ENCODE peak calls at places on chromosomes 13 and 19, in seven cellular contexts. T is activated naive CD4-positive, alpha-beta T cell treated with anti-CD3 and anti-CD28 coated beads for 36 hours; O is GOT3; Y is stimulated activated CD4-positive, alpha-beta T cell treated with anti-CD3 and anti-CD28 coated beads, Interleukin-2, amount 100 ng/mL, for 48 hours; D is SJSA1; N is omental fat pad; J is DND-41. C is an unnamed sample.

GRCh38 chr13:113836917-113837553 is 26.8 kb downstream of the GAS6 start:
- DNase-seq in T (peak; percentile 22), O (no peak), Y (no peak), D (peak; percentile 95), N (no peak), J (no peak), C (no peak)

GRCh38 chr13:98150836-98151489 is 8.1 kb downstream of the FARP1 start:
- DNase-seq in T (no peak), O (no peak), Y (no peak), D (peak; percentile 41), N (no peak), J (no peak), C (no peak)

GRCh38 chr13:97220151-97220900 is 1.8 kb upstream of the MBNL2 start:
- DNase-seq in T (no peak), O (no peak), Y (no peak), D (no peak), N (no peak), J (no peak), C (no peak)

GRCh38 chr19:58218899-58219298 is 9.8 kb upstream of the ZNF544 start:
- DNase-seq in T (peak; percentile 60), O (no peak), Y (peak; percentile 43), D (no peak), N (no peak), J (peak; percentile 44), C (no peak)

GRCh38 chr13:23159205-23159586 is 21.6 kb upstream of the SGCG start:
- DNase-seq in T (peak; percentile 35), O (no peak), Y (peak; percentile 22), D (no peak), N (no peak), J (no peak), C (no peak)

GRCh38 chr13:63614874-63615612 is 2199.4 kb upstream of the PCDH20 start:
- DNase-seq in T (no peak), O (no peak), Y (no peak), D (no peak), N (no peak), J (no peak), C (no peak)

GRCh38 chr13:87810920-87811344 is 139.8 kb downstream of the SLITRK5 start:
- DNase-seq in T (no peak), O (no peak), Y (no peak), D (no peak), N (no peak), J (no peak), C (no peak)

GRCh38 chr13:29446016-29446415 is 149.5 kb downstream of the SLC7A1 start:
- DNase-seq in T (no peak), O (no peak), Y (no peak), D (no peak), N (no peak), J (no peak), C (no peak)

GRCh38 chr19:17778621-17779280 is 16.2 kb upstream of the B3GNT3 start:
- DNase-seq in T (no peak), O (no peak), Y (no peak), D (no peak), N (no peak), J (no peak), C (no peak)

GRCh38 chr13:105678072-105678471 is 857.4 kb downstream of the EFNB2 start:
- DNase-seq in T (no peak), O (no peak), Y (no peak), D (no peak), N (no peak), J (no peak), C (no peak)

GRCh38 chr19:46533085-46534081 is 37.7 kb upstream of the PNMA8B start:
- DNase-seq in T (no peak), O (no peak), Y (no peak), D (no peak), N (no peak), J (no peak), C (no peak)

GRCh38 chr13:60351326-60351725 is 45.7 kb upstream of the TDRD3 start:
- DNase-seq in T (no peak), O (no peak), Y (no peak), D (no peak), N (no peak), J (no peak), C (no peak)

GRCh38 chr19:7806234-7806633 is 23.8 kb upstream of the EVI5L start:
- DNase-seq in T (no peak), O (no peak), Y (no peak), D (no peak), N (no peak), J (no peak), C (no peak)

GRCh38 chr19:16462757-16463250 is 9.0 kb downstream of the EPS15L1 start:
- DNase-seq in T (no peak), O (no peak), Y (no peak), D (no peak), N (no peak), J (no peak), C (no peak)

GRCh38 chr13:60482012-60482411 is 85.0 kb downstream of the TDRD3 start:
- DNase-seq in T (peak; percentile 29), O (no peak), Y (no peak), D (no peak), N (no peak), J (no peak), C (no peak)

GRCh38 chr13:52849727-52850395 is 1.4 kb upstream of the PCDH8 start:
- DNase-seq in T (no peak), O (no peak), Y (no peak), D (no peak), N (no peak), J (no peak), C (no peak)

GRCh38 chr13:40433577-40433976 is 232.9 kb downstream of the FOXO1 start:
- DNase-seq in T (peak; percentile 64), O (no peak), Y (peak; percentile 25), D (no peak), N (no peak), J (peak; percentile 31), C (no peak)

GRCh38 chr13:73816702-73817101 is 317.5 kb downstream of the KLF12 start:
- DNase-seq in T (peak; percentile 11), O (no peak), Y (no peak), D (no peak), N (no peak), J (no peak), C (no peak)

GRCh38 chr13:26132756-26133155 is 80.9 kb upstream of the SHISA2 start:
- DNase-seq in T (no peak), O (no peak), Y (no peak), D (no peak), N (no peak), J (peak; percentile 21), C (no peak)

GRCh38 chr19:1122972-1123363 is 19.2 kb downstream of the GPX4 start:
- DNase-seq in T (peak; percentile 67), O (no peak), Y (peak; percentile 73), D (peak; percentile 40), N (peak; percentile 69), J (peak; percentile 24), C (no peak)

GRCh38 chr19:54325194-54325621 is 12.2 kb upstream of the LILRA5 start:
- DNase-seq in T (peak; percentile 71), O (no peak), Y (peak; percentile 52), D (peak; percentile 15), N (no peak), J (peak; percentile 62), C (peak; percentile 45)

GRCh38 chr19:13846533-13847032 is 30.4 kb upstream of the NANOS3 start:
- DNase-seq in T (peak; percentile 97), O (peak; percentile 74), Y (peak; percentile 88), D (peak; percentile 99), N (no peak), J (peak; percentile 91), C (peak; percentile 92)

GRCh38 chr19:50909240-50910070 is 1.7 kb downstream of the KLK4 start:
- DNase-seq in T (peak; percentile 49), O (no peak), Y (peak; percentile 48), D (no peak), N (no peak), J (peak; percentile 23), C (no peak)

GRCh38 chr19:42455621-42456081 is 12.9 kb upstream of the CXCL17 start:
- DNase-seq in T (no peak), O (no peak), Y (no peak), D (no peak), N (no peak), J (no peak), C (no peak)

GRCh38 chr13:44153536-44153935 is 220.1 kb upstream of the SERP2 start:
- DNase-seq in T (no peak), O (no peak), Y (no peak), D (no peak), N (no peak), J (no peak), C (no peak)

GRCh38 chr13:43307921-43308433 is 284.6 kb downstream of the DNAJC15 start:
- DNase-seq in T (no peak), O (no peak), Y (no peak), D (peak; percentile 68), N (peak; percentile 71), J (no peak), C (no peak)

GRCh38 chr13:99892189-99892588 is 79.4 kb downstream of the ZIC5 start:
- DNase-seq in T (no peak), O (no peak), Y (no peak), D (no peak), N (no peak), J (no peak), C (no peak)

GRCh38 chr13:70613295-70613694 is 505.0 kb upstream of the KLHL1 start:
- DNase-seq in T (no peak), O (no peak), Y (no peak), D (no peak), N (no peak), J (no peak), C (no peak)

GRCh38 chr19:43957891-43958290 is 6.9 kb downstream of the ZNF221 start:
- DNase-seq in T (no peak), O (no peak), Y (no peak), D (no peak), N (no peak), J (no peak), C (no peak)

GRCh38 chr19:1169921-1170885 is 3.9 kb downstream of the SBNO2 start:
- DNase-seq in T (no peak), O (peak; percentile 31), Y (no peak), D (no peak), N (no peak), J (no peak), C (no peak)

GRCh38 chr19:6378036-6378435 is 2.3 kb upstream of the PSPN start:
- DNase-seq in T (no peak), O (no peak), Y (no peak), D (no peak), N (no peak), J (no peak), C (no peak)

GRCh38 chr13:113528101-113528797 is 37.7 kb upstream of the DCUN1D2 start:
- DNase-seq in T (no peak), O (no peak), Y (no peak), D (peak; percentile 77), N (no peak), J (no peak), C (no peak)

GRCh38 chr13:44244288-44244687 is 129.3 kb upstream of the SERP2 start:
- DNase-seq in T (no peak), O (no peak), Y (no peak), D (peak; percentile 86), N (no peak), J (peak; percentile 23), C (no peak)

GRCh38 chr19:34676697-34677385 is at the start of gene SCGB2B2:
- DNase-seq in T (peak; percentile 84), O (no peak), Y (no peak), D (peak; percentile 97), N (no peak), J (peak; percentile 73), C (peak; percentile 62)

GRCh38 chr13:73861136-73861535 is 273.1 kb downstream of the KLF12 start:
- DNase-seq in T (no peak), O (no peak), Y (no peak), D (no peak), N (no peak), J (no peak), C (no peak)

GRCh38 chr19:36686365-36687213 is 823 bp upstream of the ZNF567 start:
- DNase-seq in T (no peak), O (no peak), Y (no peak), D (no peak), N (no peak), J (peak; percentile 32), C (no peak)

GRCh38 chr13:89695343-89696257 is 1651.9 kb upstream of the MIR17HG start:
- DNase-seq in T (peak; percentile 13), O (no peak), Y (peak; percentile 6), D (peak; percentile 1), N (no peak), J (no peak), C (no peak)

GRCh38 chr19:3760871-3761361 is 576 bp downstream of the APBA3 start:
- DNase-seq in T (peak; percentile 30), O (no peak), Y (no peak), D (no peak), N (no peak), J (peak; percentile 12), C (no peak)

C was measured in activated gamma-delta T cell treated with anti-CD3 and anti-CD28 coated beads, Interleukin-2, amount 50 U/mL, for 16 hours.